ENCODE peak calls at places on chromosomes 7 and 10, in four cellular contexts. N, F, Y and H are unnamed samples.

GRCh38 chr7:141074162-141074989 is 512 bp downstream of the TMEM178B start:
- DNase-seq in N (peak; percentile 3), F (peak; percentile 60), Y (no peak), H (no peak)

GRCh38 chr10:91219371-91220193 is 881 bp upstream of the PCGF5 start:
- DNase-seq in N (peak; percentile 30), F (no peak), Y (no peak), H (no peak)

GRCh38 chr10:133276435-133277201 is at the start of gene ADAM8:
- DNase-seq in N (no peak), F (no peak), Y (no peak), H (no peak)

GRCh38 chr7:113197274-113197673 is 78.9 kb upstream of the SMIM30 start:
- DNase-seq in N (peak; percentile 85), F (no peak), Y (peak; percentile 35), H (peak; percentile 65)

GRCh38 chr10:119726291-119727261 is 726 bp downstream of the INPP5F start:
- DNase-seq in N (no peak), F (no peak), Y (no peak), H (no peak)

GRCh38 chr10:117503170-117503885 is 39.2 kb upstream of the EMX2 start:
- DNase-seq in N (peak; percentile 18), F (no peak), Y (peak; percentile 21), H (peak; percentile 21)

GRCh38 chr10:43075612-43076003 is 1.3 kb upstream of the RET start:
- DNase-seq in N (no peak), F (no peak), Y (no peak), H (no peak)

GRCh38 chr7:1263391-1263951 is 30.8 kb downstream of the UNCX start:
- DNase-seq in N (no peak), F (no peak), Y (no peak), H (no peak)

GRCh38 chr7:110835209-110835608 is 255.7 kb upstream of the LRRN3 start:
- DNase-seq in N (peak; percentile 4), F (no peak), Y (no peak), H (no peak)

GRCh38 chr7:682810-683209 is 43.7 kb upstream of the DNAAF5 start:
- DNase-seq in N (no peak), F (no peak), Y (no peak), H (no peak)

GRCh38 chr10:3636356-3637181 is 148.4 kb downstream of the KLF6 start:
- DNase-seq in N (peak; percentile 67), F (no peak), Y (no peak), H (no peak)
- H3K4me3 ChIP-seq in N (no peak overlapping the region), F (no peak overlapping the region), Y (no peak overlapping the region), H (no peak overlapping the region)

GRCh38 chr7:40598915-40599314 is 464.1 kb downstream of the SUGCT start:
- DNase-seq in N (no peak), F (no peak), Y (no peak), H (no peak)
- TF ChIP-seq CTCF in N (no peak), F (no peak), Y (no peak), H (no peak)

GRCh38 chr10:7525314-7526016 is 114.6 kb upstream of the SFMBT2 start:
- DNase-seq in N (peak; percentile 73), F (no peak), Y (peak; percentile 82), H (peak; percentile 82)
- H3K4me3 ChIP-seq in N (no peak overlapping the region), F (no peak overlapping the region), Y (no peak overlapping the region), H (no peak overlapping the region)

DNA sequence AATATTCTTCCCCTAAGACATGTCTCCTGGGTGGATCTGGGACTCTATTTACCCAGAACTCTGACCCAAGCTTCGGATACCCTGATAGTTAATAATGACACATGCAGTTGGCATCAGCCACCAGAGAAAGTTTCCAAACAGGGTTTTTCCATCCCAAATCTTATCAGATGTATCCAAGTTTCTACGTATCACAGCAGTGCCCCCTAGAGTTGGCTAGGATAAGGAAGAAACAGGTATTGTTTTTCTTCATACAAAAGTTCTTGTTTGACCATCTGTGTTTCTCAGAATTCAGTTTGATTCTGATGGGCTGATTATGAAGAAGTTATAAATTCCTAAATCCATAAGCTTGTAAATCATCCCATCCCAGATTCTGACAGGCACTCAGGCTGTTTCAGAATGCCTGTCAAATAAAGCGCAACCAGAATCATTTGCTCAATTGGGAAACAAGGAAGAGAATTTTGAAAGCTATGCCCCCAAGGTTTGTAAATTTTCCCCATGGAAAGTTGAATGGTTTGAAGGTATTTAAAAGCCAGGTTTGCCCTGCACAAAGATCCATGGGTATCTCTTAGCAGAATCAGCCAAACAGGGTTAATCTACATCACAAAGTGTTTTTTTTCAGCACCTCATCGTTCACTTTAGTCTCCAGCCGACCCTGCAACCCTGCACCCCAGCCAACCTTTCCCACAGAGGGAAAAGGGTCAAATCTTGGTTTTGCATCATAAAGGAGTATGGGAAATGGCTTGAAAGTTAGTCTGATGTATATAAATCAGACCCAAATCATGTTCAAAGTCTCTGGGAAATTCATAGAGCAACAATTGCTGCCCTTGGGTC is 47.4 kb downstream of the NRAP start:
- DNase-seq in N (peak; percentile 24), F (no peak), Y (no peak), H (peak; percentile 2)
- TF ChIP-seq CTCF in N (peak; percentile 60), F (no peak), Y (no peak), H (peak; percentile 28)

DNA sequence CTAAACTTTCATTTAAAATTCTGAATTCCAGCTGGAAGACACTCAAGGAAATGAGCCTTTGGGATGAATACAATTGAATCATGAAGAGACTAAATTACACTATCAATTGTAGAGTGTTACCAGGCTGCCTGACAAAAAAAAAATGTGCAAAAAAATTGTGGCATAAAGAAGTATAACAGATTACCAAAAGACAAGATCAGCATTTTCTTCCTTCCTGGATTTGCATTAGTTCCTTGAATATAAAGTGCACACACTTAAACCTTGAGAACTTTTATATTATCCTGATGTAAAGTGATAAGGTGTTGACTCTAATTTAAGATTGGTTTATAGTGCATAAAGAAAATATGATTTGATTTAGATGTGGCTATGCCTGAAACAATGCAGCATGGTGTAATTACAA is 412.7 kb upstream of the KLF6 start:
- DNase-seq in N (no peak), F (no peak), Y (no peak), H (no peak)
- H3K4me3 ChIP-seq in N (no peak overlapping the region), F (no peak overlapping the region), Y (no peak overlapping the region), H (no peak overlapping the region)

GRCh38 chr7:132249591-132249971 is 326.7 kb downstream of the PLXNA4 start:
- DNase-seq in N (no peak), F (no peak), Y (peak; percentile 23), H (peak; percentile 16)
- TF ChIP-seq CTCF in N (peak; percentile 3), F (no peak), Y (no peak), H (no peak)

GRCh38 chr10:107163086-107163880 is 1.2 kb downstream of the SORCS1 start:
- DNase-seq in N (no peak), F (no peak), Y (peak; percentile 4), H (peak; percentile 3)
- H3K4me3 ChIP-seq in N (no peak overlapping the region), F (peak overlapping the region; percentile 34), Y (no peak overlapping the region), H (no peak overlapping the region)